ENCODE peak calls at places on chromosomes 5 and 9, in six cellular contexts. F is lung microvascular endothelial cell, I is activated T-cell treated with anti-CD3 and anti-CD28 coated beads for 1 hour, V is NCI-H2081, A is posterior cingulate gyrus, P is Panc1. M is an unnamed sample.

GRCh38 chr5:82640901-82641300 is 362.7 kb upstream of the RPS23 start:
- DNase-seq in F (no peak), I (no peak), V (no peak), A (no peak), P (no peak), M (no peak)

GRCh38 chr9:127876026-127876763 is 1.3 kb downstream of the AK1 start:
- DNase-seq in F (no peak), I (no peak), V (no peak), A (no peak), P (no peak), M (no peak)

GRCh38 chr9:85185486-85186217 is 516.1 kb downstream of the NTRK2 start:
- DNase-seq in F (no peak), I (no peak), V (no peak), A (no peak), P (no peak), M (no peak)

GRCh38 chr5:125023673-125024072 is 277.2 kb upstream of the ZNF608 start:
- DNase-seq in F (no peak), I (no peak), V (no peak), A (no peak), P (no peak), M (no peak)

GRCh38 chr5:149615976-149616375 is 34.7 kb downstream of the ARHGEF37 start:
- DNase-seq in F (no peak), I (no peak), V (no peak), A (no peak), P (no peak), M (no peak)

GRCh38 chr5:133933670-133934295 is 34.6 kb downstream of the C5orf15 start:
- DNase-seq in F (no peak), I (no peak), V (no peak), A (no peak), P (no peak), M (no peak)

GRCh38 chr9:32376295-32376694 is 8.1 kb upstream of the ACO1 start:
- DNase-seq in F (no peak), I (no peak), V (no peak), A (no peak), P (no peak), M (no peak)

GRCh38 chr5:18533137-18533536 is 898.9 kb downstream of the TAF11L14 start:
- DNase-seq in F (no peak), I (no peak), V (no peak), A (no peak), P (no peak), M (no peak)

GRCh38 chr9:137739371-137739915 is 120.6 kb downstream of the EHMT1 start:
- DNase-seq in F (no peak), I (no peak), V (no peak), A (peak; percentile 56), P (no peak), M (no peak)

GRCh38 chr9:7298123-7298522 is 501.5 kb downstream of the DMAC1 start:
- DNase-seq in F (no peak), I (no peak), V (no peak), A (no peak), P (no peak), M (peak; percentile 92)

GRCh38 chr5:71778678-71779276 is 59.7 kb downstream of the CARTPT start:
- DNase-seq in F (peak; percentile 46), I (no peak), V (peak; percentile 66), A (peak; percentile 79), P (no peak), M (no peak)

GRCh38 chr5:172071244-172071875 is 64.9 kb upstream of the FBXW11 start:
- DNase-seq in F (no peak), I (no peak), V (no peak), A (no peak), P (no peak), M (no peak)

GRCh38 chr9:93361995-93362394 is 89.5 kb upstream of the FAM120A start:
- DNase-seq in F (no peak), I (no peak), V (no peak), A (no peak), P (no peak), M (no peak)

GRCh38 chr5:164708831-164709230 is 1203.4 kb downstream of the MAT2B start:
- DNase-seq in F (no peak), I (no peak), V (peak; percentile 2), A (no peak), P (no peak), M (no peak)

GRCh38 chr9:7432989-7433388 is 366.6 kb downstream of the DMAC1 start:
- DNase-seq in F (no peak), I (no peak), V (no peak), A (no peak), P (no peak), M (no peak)

GRCh38 chr9:112069318-112070169 is 105.6 kb downstream of the SUSD1 start:
- DNase-seq in F (no peak), I (no peak), V (no peak), A (no peak), P (no peak), M (peak; percentile 53)

GRCh38 chr5:69265931-69266330 is 31.2 kb downstream of the CDK7 start:
- DNase-seq in F (peak; percentile 7), I (no peak), V (no peak), A (no peak), P (no peak), M (no peak)

GRCh38 chr9:20504930-20505329 is 117.4 kb downstream of the MLLT3 start:
- DNase-seq in F (no peak), I (no peak), V (no peak), A (no peak), P (no peak), M (no peak)

GRCh38 chr9:135990468-135991429 is 29.6 kb upstream of the UBAC1 start:
- DNase-seq in F (peak; percentile 81), I (peak; percentile 44), V (peak; percentile 45), A (no peak), P (no peak), M (no peak)

GRCh38 chr5:112183103-112183634 is 235.9 kb downstream of the EPB41L4A start:
- DNase-seq in F (peak; percentile 65), I (no peak), V (no peak), A (no peak), P (no peak), M (no peak)

GRCh38 chr5:10275460-10275859 is 25.4 kb downstream of the CCT5 start:
- DNase-seq in F (no peak), I (no peak), V (no peak), A (no peak), P (no peak), M (no peak)

GRCh38 chr5:180090769-180091546 is 19.4 kb upstream of the RNF130 start:
- DNase-seq in F (peak; percentile 62), I (no peak), V (peak; percentile 55), A (peak; percentile 75), P (no peak), M (no peak)

M was measured in GM12878.